ENCODE peak calls at places on chromosomes 13 and 19, in eight cellular contexts. C is heart left ventricle, F is IMR-90, M is gastrocnemius medialis, W is vagina, A is right lobe of liver, N is ovary, P is K562. Q is an unnamed sample.

GRCh38 chr19:409006-409514 is at the start of gene C2CD4C:
- DNase-seq in C (peak; percentile 35), F (no peak), M (no peak), W (no peak), A (peak; percentile 41), N (peak; percentile 43), P (peak; percentile 68), Q (no peak)

GRCh38 chr13:92103673-92104296 is 705.4 kb downstream of the GPC5 start:
- DNase-seq in C (no peak), F (peak; percentile 9), M (no peak), W (no peak), A (no peak), N (no peak), P (no peak), Q (no peak)

GRCh38 chr19:55832676-55833075 is 877 bp upstream of the NLRP11 start:
- DNase-seq in C (no peak), F (no peak), M (no peak), W (no peak), A (no peak), N (no peak), P (no peak), Q (no peak)

GRCh38 chr19:23698711-23699520 is 11.9 kb upstream of the ZNF675 start:
- DNase-seq in C (no peak), F (no peak), M (no peak), W (no peak), A (no peak), N (no peak), P (peak; percentile 26), Q (no peak)

GRCh38 chr13:96053003-96053703 is at the start of gene UGGT2:
- DNase-seq in C (peak; percentile 97), F (peak; percentile 94), M (peak; percentile 90), W (no peak), A (peak; percentile 96), N (peak; percentile 96), P (peak; percentile 95), Q (peak; percentile 87)

GRCh38 chr13:97986841-97987240 is 33.4 kb downstream of the IPO5 start:
- DNase-seq in C (no peak), F (no peak), M (no peak), W (no peak), A (no peak), N (no peak), P (no peak), Q (no peak)

GRCh38 chr13:34657716-34658115 is 284.4 kb upstream of the NBEA start:
- DNase-seq in C (no peak), F (peak; percentile 24), M (no peak), W (no peak), A (no peak), N (no peak), P (no peak), Q (no peak)

GRCh38 chr19:43464089-43464775 is 1.2 kb downstream of the LYPD3 start:
- DNase-seq in C (peak; percentile 85), F (no peak), M (no peak), W (no peak), A (peak; percentile 74), N (peak; percentile 88), P (peak; percentile 83), Q (peak; percentile 71)

GRCh38 chr13:33761744-33762143 is 56.2 kb upstream of the RFC3 start:
- DNase-seq in C (no peak), F (no peak), M (no peak), W (no peak), A (no peak), N (no peak), P (peak; percentile 9), Q (no peak)

GRCh38 chr19:38803543-38803942 is 9.2 kb downstream of the LGALS4 start:
- DNase-seq in C (no peak), F (no peak), M (no peak), W (no peak), A (no peak), N (no peak), P (no peak), Q (no peak)

GRCh38 chr19:38805180-38805579 is 7.6 kb downstream of the LGALS4 start:
- DNase-seq in C (no peak), F (no peak), M (no peak), W (no peak), A (no peak), N (no peak), P (no peak), Q (no peak)

GRCh38 chr19:38809592-38810252 is 3.0 kb downstream of the LGALS4 start:
- DNase-seq in C (no peak), F (no peak), M (no peak), W (no peak), A (no peak), N (no peak), P (no peak), Q (no peak)

GRCh38 chr19:38808741-38809140 is 4.0 kb downstream of the LGALS4 start:
- DNase-seq in C (no peak), F (no peak), M (no peak), W (no peak), A (no peak), N (no peak), P (no peak), Q (no peak)

GRCh38 chr19:38806371-38806770 is 6.4 kb downstream of the LGALS4 start:
- DNase-seq in C (no peak), F (no peak), M (no peak), W (no peak), A (no peak), N (no peak), P (no peak), Q (no peak)
- H3K27me3 ChIP-seq in C (no peaks in the 10 kb centered on the region), F (peaks cover 2% of the 10 kb centered on the region), M (no peaks in the 10 kb centered on the region), W (no peaks in the 10 kb centered on the region), A (no peaks in the 10 kb centered on the region), N (no peaks in the 10 kb centered on the region), P (no peaks in the 10 kb centered on the region), Q (no peaks in the 10 kb centered on the region)

GRCh38 chr19:16869331-16869972 is 19.3 kb upstream of the F2RL3 start:
- DNase-seq in C (no peak), F (no peak), M (no peak), W (no peak), A (no peak), N (no peak), P (no peak), Q (no peak)

GRCh38 chr19:16874250-16874977 is 14.4 kb upstream of the F2RL3 start:
- DNase-seq in C (no peak), F (no peak), M (no peak), W (no peak), A (no peak), N (no peak), P (no peak), Q (no peak)

GRCh38 chr19:16873603-16874002 is 15.2 kb upstream of the F2RL3 start:
- DNase-seq in C (no peak), F (no peak), M (no peak), W (no peak), A (no peak), N (no peak), P (no peak), Q (no peak)

GRCh38 chr19:16872728-16873127 is 16.1 kb upstream of the F2RL3 start:
- DNase-seq in C (no peak), F (no peak), M (no peak), W (no peak), A (no peak), N (no peak), P (no peak), Q (no peak)

GRCh38 chr19:16871870-16872269 is 16.9 kb upstream of the F2RL3 start:
- DNase-seq in C (no peak), F (no peak), M (no peak), W (no peak), A (no peak), N (no peak), P (no peak), Q (no peak)
- H3K27ac ChIP-seq in C (peak overlapping the region; percentile 78), F (no peak overlapping the region), M (peak overlapping the region; percentile 69), W (peak overlapping the region; percentile 12), A (no peak overlapping the region), N (no peak overlapping the region), P (no peak overlapping the region), Q (peak overlapping the region; percentile 47)

GRCh38 chr19:11194657-11195056 is 2.7 kb downstream of the KANK2 start:
- DNase-seq in C (peak; percentile 60), F (peak; percentile 23), M (no peak), W (no peak), A (no peak), N (peak; percentile 76), P (no peak), Q (no peak)
- TF ChIP-seq POLR2A in C (no peak), F (no peak), M (no peak), W (no peak), A (no peak), N (no peak), P (no peak), Q (no peak)

GRCh38 chr19:29677001-29677781 is 11.9 kb downstream of the PLEKHF1 start:
- DNase-seq in C (no peak), F (no peak), M (peak; percentile 83), W (no peak), A (no peak), N (no peak), P (no peak), Q (no peak)
- H3K27me3 ChIP-seq in C (no peaks in the 10 kb centered on the region), F (no peaks in the 10 kb centered on the region), M (no peaks in the 10 kb centered on the region), W (no peaks in the 10 kb centered on the region), A (no peaks in the 10 kb centered on the region), N (no peaks in the 10 kb centered on the region), P (no peaks in the 10 kb centered on the region), Q (no peaks in the 10 kb centered on the region)

GRCh38 chr13:44304433-44304725 is 69.2 kb upstream of the SERP2 start:
- DNase-seq in C (no peak), F (no peak), M (no peak), W (no peak), A (no peak), N (no peak), P (no peak), Q (no peak)

GRCh38 chr13:44305216-44305615 is 68.4 kb upstream of the SERP2 start:
- DNase-seq in C (no peak), F (no peak), M (no peak), W (peak; percentile 37), A (no peak), N (no peak), P (no peak), Q (no peak)

GRCh38 chr13:44302948-44303575 is 70.6 kb upstream of the SERP2 start:
- DNase-seq in C (no peak), F (peak; percentile 50), M (no peak), W (no peak), A (no peak), N (no peak), P (no peak), Q (no peak)

GRCh38 chr13:44302233-44302632 is 71.4 kb upstream of the SERP2 start:
- DNase-seq in C (no peak), F (no peak), M (no peak), W (peak; percentile 19), A (no peak), N (no peak), P (no peak), Q (no peak)

GRCh38 chr13:44303681-44304432 is 69.8 kb upstream of the SERP2 start:
- DNase-seq in C (peak; percentile 86), F (no peak), M (peak; percentile 74), W (peak; percentile 55), A (peak; percentile 62), N (peak; percentile 60), P (no peak), Q (no peak)
- H3K27ac ChIP-seq in C (no peak overlapping the region), F (no peak overlapping the region), M (peak overlapping the region; percentile 71), W (peak overlapping the region; percentile 75), A (no peak overlapping the region), N (no peak overlapping the region), P (no peak overlapping the region), Q (peak overlapping the region; percentile 13)

Q was measured in tibial nerve.